ENCODE peak calls at places on chromosomes 12 and 14, in four cellular contexts. O, K, G and T are unnamed samples.

GRCh38 chr14:25110101-25110500 is 60.2 kb upstream of the STXBP6 start:
- DNase-seq in O (no peak), K (no peak), G (no peak), T (no peak)

GRCh38 chr14:67973415-67973814 is 153.8 kb downstream of the RAD51B start:
- DNase-seq in O (no peak), K (no peak), G (no peak), T (no peak)

GRCh38 chr12:89064780-89065179 is 287.5 kb downstream of the DUSP6 start:
- DNase-seq in O (no peak), K (peak; percentile 18), G (no peak), T (no peak)

GRCh38 chr14:104665663-104666522 is 23.5 kb upstream of the INF2 start:
- DNase-seq in O (peak; percentile 86), K (no peak), G (peak; percentile 59), T (peak; percentile 74)

GRCh38 chr12:109466821-109467220 is 10.3 kb downstream of the KCTD10 start:
- DNase-seq in O (no peak), K (no peak), G (no peak), T (no peak)

GRCh38 chr14:95133282-95133681 is 24.0 kb downstream of the DICER1 start:
- DNase-seq in O (no peak), K (no peak), G (no peak), T (no peak)

GRCh38 chr14:73712540-73713141 is 1.5 kb downstream of the PNMA1 start:
- DNase-seq in O (no peak), K (no peak), G (peak; percentile 39), T (no peak)

GRCh38 chr14:90061849-90062794 is at the start of gene KCNK13:
- DNase-seq in O (peak; percentile 86), K (no peak), G (peak; percentile 46), T (no peak)

GRCh38 chr14:103144085-103144484 is 20.8 kb downstream of the TNFAIP2 start:
- DNase-seq in O (no peak), K (peak; percentile 50), G (no peak), T (no peak)

GRCh38 chr12:47507221-47507620 is 198.6 kb downstream of the RPAP3 start:
- DNase-seq in O (no peak), K (no peak), G (no peak), T (no peak)

GRCh38 chr14:31286456-31287293 is 79.1 kb upstream of the HECTD1 start:
- DNase-seq in O (no peak), K (no peak), G (peak; percentile 75), T (no peak)

GRCh38 chr12:115774148-115774905 is 503.2 kb downstream of the MED13L start:
- DNase-seq in O (no peak), K (no peak), G (no peak), T (no peak)

GRCh38 chr14:95498622-95499353 is 17.7 kb downstream of the SYNE3 start:
- DNase-seq in O (no peak), K (peak; percentile 67), G (no peak), T (no peak)

GRCh38 chr14:77409131-77409533 is 14.2 kb downstream of the NOXRED1 start:
- DNase-seq in O (no peak), K (peak; percentile 4), G (peak; percentile 48), T (no peak)

GRCh38 chr14:91244501-91244901 is at the start of gene GPR68:
- DNase-seq in O (peak; percentile 74), K (peak; percentile 74), G (peak; percentile 67), T (no peak)

GRCh38 chr14:23128969-23129758 is 10.1 kb upstream of the CEBPE start:
- DNase-seq in O (no peak), K (no peak), G (no peak), T (no peak)

GRCh38 chr12:56676851-56677601 is 11.1 kb downstream of the PTGES3 start:
- DNase-seq in O (no peak), K (no peak), G (no peak), T (no peak)

GRCh38 chr12:64583395-64584172 is 26.7 kb upstream of the RASSF3 start:
- DNase-seq in O (no peak), K (peak; percentile 33), G (no peak), T (no peak)

GRCh38 chr12:104695453-104696148 is 238.9 kb downstream of the CHST11 start:
- DNase-seq in O (no peak), K (peak; percentile 85), G (no peak), T (peak; percentile 91)

GRCh38 chr12:113050808-113051207 is 5.7 kb upstream of the DTX1 start:
- DNase-seq in O (no peak), K (no peak), G (no peak), T (no peak)

GRCh38 chr14:94646481-94646880 is 34.3 kb downstream of the SERPINA3 start:
- DNase-seq in O (no peak), K (no peak), G (no peak), T (no peak)

GRCh38 chr12:95790025-95790911 is at the start of gene NTN4:
- DNase-seq in O (peak; percentile 91), K (no peak), G (peak; percentile 56), T (peak; percentile 78)

GRCh38 chr12:101414533-101415119 is 7.1 kb upstream of the ARL1 start:
- DNase-seq in O (no peak), K (peak; percentile 78), G (peak; percentile 46), T (no peak)

GRCh38 chr12:110116623-110117022 is 7.5 kb upstream of the IFT81 start:
- DNase-seq in O (no peak), K (no peak), G (no peak), T (no peak)

GRCh38 chr12:119011231-119011630 is 29.9 kb downstream of the SRRM4 start:
- DNase-seq in O (no peak), K (no peak), G (peak; percentile 18), T (no peak)

DNA sequence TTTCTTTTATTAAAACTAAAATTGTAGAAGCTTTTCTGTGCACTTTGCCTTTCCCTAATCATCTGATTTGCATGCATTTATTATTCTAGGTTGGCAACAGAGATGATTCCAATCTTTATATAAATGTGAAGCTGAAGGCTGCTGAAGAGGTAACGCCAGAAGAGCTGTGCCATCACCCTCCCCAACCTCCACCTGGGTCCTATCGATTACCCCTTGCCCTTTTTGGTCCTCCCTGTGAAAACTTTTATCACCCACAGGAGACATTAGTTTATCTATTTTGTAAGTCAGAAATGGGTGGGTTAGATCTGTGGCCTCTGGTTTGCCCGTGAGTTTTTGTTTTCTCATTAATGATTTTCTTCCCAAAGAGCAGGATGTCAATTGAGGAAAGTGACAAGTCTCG is 22.8 kb downstream of the MTHFD1 start:
- DNase-seq in O (no peak), K (no peak), G (no peak), T (no peak)
- H3K27ac ChIP-seq in O (no peak overlapping the region), K (no peak overlapping the region), G (no peak overlapping the region), T (no peak overlapping the region)

DNA sequence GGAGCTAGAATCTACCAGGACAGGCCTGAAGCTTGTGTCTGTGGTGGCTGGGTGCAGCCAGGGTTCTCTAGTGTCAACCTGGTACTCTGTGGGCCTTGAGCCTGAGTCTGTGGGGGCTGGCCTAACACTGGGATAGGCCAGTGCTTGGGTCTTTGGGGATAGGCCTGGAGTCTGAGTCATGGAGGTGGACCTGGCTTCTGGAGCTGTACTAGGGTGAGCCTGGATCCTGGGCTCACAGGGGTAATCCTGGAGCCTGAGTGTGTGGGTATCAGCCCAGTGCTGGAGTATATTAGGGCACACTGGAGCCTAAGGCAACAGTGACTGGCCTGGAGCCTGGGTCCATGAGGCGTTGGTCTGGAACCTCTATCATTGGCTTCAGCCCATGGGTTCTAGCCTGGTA is 182.5 kb upstream of the NPAS3 start:
- DNase-seq in O (no peak), K (no peak), G (no peak), T (no peak)
- H3K9me3 ChIP-seq in O (no peaks in the 10 kb centered on the region), K (no peaks in the 10 kb centered on the region), G (no peaks in the 10 kb centered on the region), T (peaks cover 23% of the 10 kb centered on the region)

GRCh38 chr12:20567413-20567812 is 127.7 kb upstream of the SLCO1C1 start:
- DNase-seq in O (no peak), K (no peak), G (no peak), T (no peak)
- H3K27ac ChIP-seq in O (no peak overlapping the region), K (no peak overlapping the region), G (no peak overlapping the region), T (no peak overlapping the region)

GRCh38 chr12:34108967-34109366 is 86.7 kb downstream of the ALG10 start:
- DNase-seq in O (peak; percentile 16), K (no peak), G (no peak), T (no peak)
- H3K9me3 ChIP-seq in O (no peaks in the 10 kb centered on the region), K (no peaks in the 10 kb centered on the region), G (peaks cover 23% of the 10 kb centered on the region), T (no peaks in the 10 kb centered on the region)

DNA sequence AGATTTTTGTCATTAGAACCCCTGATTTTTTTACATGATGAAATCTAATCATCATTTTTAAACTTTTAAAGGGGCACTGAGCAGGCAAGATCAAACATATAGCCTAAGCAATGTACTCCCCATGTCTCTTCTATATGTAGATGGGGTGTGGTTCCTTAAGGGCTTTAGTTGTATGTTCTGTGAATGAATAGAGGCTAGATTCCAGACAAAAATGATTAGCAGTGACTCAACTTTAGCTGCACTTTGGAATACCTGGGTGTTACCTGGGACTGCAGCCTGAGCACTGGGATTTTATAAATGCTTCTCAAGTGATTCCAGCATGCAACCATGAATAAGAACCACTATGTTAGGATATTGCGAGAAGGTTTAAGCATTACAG is 256.7 kb upstream of the PLEKHG7 start:
- DNase-seq in O (no peak), K (no peak), G (no peak), T (no peak)
- H3K27ac ChIP-seq in O (no peak overlapping the region), K (no peak overlapping the region), G (no peak overlapping the region), T (no peak overlapping the region)

DNA sequence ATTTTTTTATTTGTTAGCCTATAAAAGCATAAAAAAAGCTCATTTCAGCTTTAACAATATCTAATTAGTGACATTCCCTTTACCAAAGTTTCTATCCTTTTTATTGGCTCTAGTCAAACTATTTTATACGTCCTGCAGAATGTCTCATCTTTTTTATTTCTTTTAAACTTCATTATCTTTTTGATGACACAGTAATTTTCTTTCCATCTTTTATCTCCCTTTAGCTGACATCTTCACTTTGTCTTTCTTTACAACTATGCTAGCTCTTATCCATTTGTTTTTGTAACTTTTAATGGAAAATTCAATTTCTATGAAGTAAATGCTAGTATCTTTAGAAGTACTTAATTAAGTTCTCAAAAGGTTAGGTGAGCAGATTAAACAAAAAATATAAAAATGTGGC is 106.1 kb upstream of the NOVA1 start:
- DNase-seq in O (no peak), K (no peak), G (no peak), T (no peak)
- H3K9me3 ChIP-seq in O (no peaks in the 10 kb centered on the region), K (no peaks in the 10 kb centered on the region), G (no peaks in the 10 kb centered on the region), T (no peaks in the 10 kb centered on the region)

GRCh38 chr14:59274991-59275391 is 86.5 kb downstream of the DAAM1 start:
- DNase-seq in O (no peak), K (no peak), G (peak; percentile 28), T (no peak)

GRCh38 chr14:59273737-59274136 is 85.3 kb downstream of the DAAM1 start:
- DNase-seq in O (no peak), K (no peak), G (no peak), T (no peak)

GRCh38 chr14:59277659-59278058 is 89.2 kb downstream of the DAAM1 start:
- DNase-seq in O (no peak), K (no peak), G (no peak), T (no peak)

GRCh38 chr14:59276235-59276634 is 87.8 kb downstream of the DAAM1 start:
- DNase-seq in O (no peak), K (no peak), G (no peak), T (no peak)

DNA sequence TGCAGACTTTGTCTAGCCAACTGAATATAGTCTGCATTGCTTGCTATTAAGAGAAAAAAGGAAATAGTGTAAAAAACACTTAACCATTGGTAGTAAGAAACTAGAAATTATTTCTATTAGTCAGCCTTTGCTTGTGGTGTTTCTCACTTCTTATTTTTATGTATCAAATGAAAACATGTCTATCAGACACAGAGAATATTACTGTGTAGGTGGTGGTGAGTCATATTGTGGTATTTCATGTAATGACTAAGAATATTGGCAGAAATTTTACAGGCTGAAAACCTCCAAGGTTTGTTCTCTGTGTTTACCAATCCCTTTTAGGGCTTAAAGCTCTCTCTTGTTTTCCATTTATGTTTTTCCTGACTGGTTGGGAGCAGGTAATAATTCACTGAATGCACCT is 87.2 kb downstream of the DAAM1 start:
- DNase-seq in O (no peak), K (peak; percentile 88), G (no peak), T (no peak)
- H3K27ac ChIP-seq in O (no peak overlapping the region), K (peak overlapping the region; percentile 31), G (no peak overlapping the region), T (peak overlapping the region; percentile 76)